ENCODE peak calls at places on chromosomes 16 and 17, in eight cellular contexts. One of them, this sample, is unnamed.

GRCh38 chr17:75459590-75460267 is 3.3 kb downstream of the TMEM94 start:
- DNase-seq in cerebellar cortex: peak
- DNase-seq in caudate nucleus: no peak
- DNase-seq in tibial artery: no peak
- DNase-seq in ACHN: no peak
- DNase-seq in foreskin fibroblast: no peak
- DNase-seq in skeletal muscle cell: no peak
- DNase-seq in GDM1: no peak
- DNase-seq in this sample: no peak

GRCh38 chr16:87176735-87177134 is 140.5 kb downstream of the C16orf95 start:
- DNase-seq in cerebellar cortex: no peak
- DNase-seq in caudate nucleus: no peak
- DNase-seq in tibial artery: no peak
- DNase-seq in ACHN: no peak
- DNase-seq in foreskin fibroblast: no peak
- DNase-seq in skeletal muscle cell: no peak
- DNase-seq in GDM1: no peak
- DNase-seq in this sample: no peak

GRCh38 chr16:88800277-88800592 is 3.4 kb upstream of the CDT1 start:
- DNase-seq in cerebellar cortex: no peak
- DNase-seq in caudate nucleus: no peak
- DNase-seq in tibial artery: no peak
- DNase-seq in ACHN: no peak
- DNase-seq in foreskin fibroblast: no peak
- DNase-seq in skeletal muscle cell: no peak
- DNase-seq in GDM1: no peak
- DNase-seq in this sample: no peak

GRCh38 chr17:32772453-32773025 is 104.4 kb downstream of the MYO1D start:
- DNase-seq in cerebellar cortex: no peak
- DNase-seq in caudate nucleus: no peak
- DNase-seq in tibial artery: no peak
- DNase-seq in ACHN: peak
- DNase-seq in foreskin fibroblast: no peak
- DNase-seq in skeletal muscle cell: no peak
- DNase-seq in GDM1: no peak
- DNase-seq in this sample: no peak

GRCh38 chr17:1577186-1577585 is 14.6 kb upstream of the PITPNA start:
- DNase-seq in cerebellar cortex: no peak
- DNase-seq in caudate nucleus: peak
- DNase-seq in tibial artery: peak
- DNase-seq in ACHN: peak
- DNase-seq in foreskin fibroblast: peak
- DNase-seq in skeletal muscle cell: peak
- DNase-seq in GDM1: peak
- DNase-seq in this sample: peak

GRCh38 chr16:21265104-21265825 is 12.8 kb downstream of the CRYM start:
- DNase-seq in cerebellar cortex: peak
- DNase-seq in caudate nucleus: no peak
- DNase-seq in tibial artery: no peak
- DNase-seq in ACHN: peak
- DNase-seq in foreskin fibroblast: peak
- DNase-seq in skeletal muscle cell: no peak
- DNase-seq in GDM1: no peak
- DNase-seq in this sample: no peak

GRCh38 chr17:40093005-40093579 is 7.3 kb downstream of the NR1D1 start:
- DNase-seq in cerebellar cortex: no peak
- DNase-seq in caudate nucleus: no peak
- DNase-seq in tibial artery: no peak
- DNase-seq in ACHN: no peak
- DNase-seq in foreskin fibroblast: no peak
- DNase-seq in skeletal muscle cell: no peak
- DNase-seq in GDM1: no peak
- DNase-seq in this sample: no peak

GRCh38 chr16:56709686-56710040 is 20.3 kb upstream of the NUP93 start:
- DNase-seq in cerebellar cortex: no peak
- DNase-seq in caudate nucleus: no peak
- DNase-seq in tibial artery: no peak
- DNase-seq in ACHN: no peak
- DNase-seq in foreskin fibroblast: no peak
- DNase-seq in skeletal muscle cell: no peak
- DNase-seq in GDM1: no peak
- DNase-seq in this sample: no peak

GRCh38 chr16:31082368-31083045 is 6.2 kb downstream of the PRSS53 start:
- DNase-seq in cerebellar cortex: no peak
- DNase-seq in caudate nucleus: no peak
- DNase-seq in tibial artery: no peak
- DNase-seq in ACHN: no peak
- DNase-seq in foreskin fibroblast: no peak
- DNase-seq in skeletal muscle cell: no peak
- DNase-seq in GDM1: no peak
- DNase-seq in this sample: no peak

GRCh38 chr16:2475413-2476344 is 752 bp downstream of the TBC1D24 start:
- DNase-seq in cerebellar cortex: no peak
- DNase-seq in caudate nucleus: no peak
- DNase-seq in tibial artery: no peak
- DNase-seq in ACHN: no peak
- DNase-seq in foreskin fibroblast: peak
- DNase-seq in skeletal muscle cell: no peak
- DNase-seq in GDM1: no peak
- DNase-seq in this sample: no peak

GRCh38 chr16:85910073-85910853 is 11.3 kb downstream of the IRF8 start:
- DNase-seq in cerebellar cortex: no peak
- DNase-seq in caudate nucleus: no peak
- DNase-seq in tibial artery: peak
- DNase-seq in ACHN: no peak
- DNase-seq in foreskin fibroblast: no peak
- DNase-seq in skeletal muscle cell: no peak
- DNase-seq in GDM1: no peak
- DNase-seq in this sample: no peak

GRCh38 chr16:11201498-11202259 is 54.3 kb downstream of the SOCS1 start:
- DNase-seq in cerebellar cortex: no peak
- DNase-seq in caudate nucleus: no peak
- DNase-seq in tibial artery: no peak
- DNase-seq in ACHN: peak
- DNase-seq in foreskin fibroblast: peak
- DNase-seq in skeletal muscle cell: no peak
- DNase-seq in GDM1: peak
- DNase-seq in this sample: peak

GRCh38 chr17:2378905-2379304 is 22.0 kb downstream of the MNT start:
- DNase-seq in cerebellar cortex: no peak
- DNase-seq in caudate nucleus: no peak
- DNase-seq in tibial artery: no peak
- DNase-seq in ACHN: no peak
- DNase-seq in foreskin fibroblast: no peak
- DNase-seq in skeletal muscle cell: no peak
- DNase-seq in GDM1: no peak
- DNase-seq in this sample: no peak

GRCh38 chr17:4808378-4808767 is 1.4 kb downstream of the PLD2 start:
- DNase-seq in cerebellar cortex: peak
- DNase-seq in caudate nucleus: peak
- DNase-seq in tibial artery: peak
- DNase-seq in ACHN: no peak
- DNase-seq in foreskin fibroblast: peak
- DNase-seq in skeletal muscle cell: no peak
- DNase-seq in GDM1: no peak
- DNase-seq in this sample: no peak

GRCh38 chr16:8847623-8848022 is 21.2 kb downstream of the CARHSP1 start:
- DNase-seq in cerebellar cortex: no peak
- DNase-seq in caudate nucleus: no peak
- DNase-seq in tibial artery: no peak
- DNase-seq in ACHN: no peak
- DNase-seq in foreskin fibroblast: no peak
- DNase-seq in skeletal muscle cell: no peak
- DNase-seq in GDM1: no peak
- DNase-seq in this sample: no peak

GRCh38 chr16:83136924-83137323 is 510.2 kb downstream of the CDH13 start:
- DNase-seq in cerebellar cortex: no peak
- DNase-seq in caudate nucleus: no peak
- DNase-seq in tibial artery: no peak
- DNase-seq in ACHN: peak
- DNase-seq in foreskin fibroblast: no peak
- DNase-seq in skeletal muscle cell: no peak
- DNase-seq in GDM1: no peak
- DNase-seq in this sample: no peak

GRCh38 chr17:250487-251300 is 69.2 kb upstream of the DOC2B start:
- DNase-seq in cerebellar cortex: no peak
- DNase-seq in caudate nucleus: no peak
- DNase-seq in tibial artery: peak
- DNase-seq in ACHN: no peak
- DNase-seq in foreskin fibroblast: no peak
- DNase-seq in skeletal muscle cell: no peak
- DNase-seq in GDM1: no peak
- DNase-seq in this sample: no peak

GRCh38 chr16:67246081-67246944 is 968 bp downstream of the FHOD1 start:
- DNase-seq in cerebellar cortex: peak
- DNase-seq in caudate nucleus: peak
- DNase-seq in tibial artery: peak
- DNase-seq in ACHN: peak
- DNase-seq in foreskin fibroblast: peak
- DNase-seq in skeletal muscle cell: peak
- DNase-seq in GDM1: peak
- DNase-seq in this sample: peak

GRCh38 chr17:38730526-38731379 is 612 bp downstream of the CISD3 start:
- DNase-seq in cerebellar cortex: no peak
- DNase-seq in caudate nucleus: no peak
- DNase-seq in tibial artery: peak
- DNase-seq in ACHN: peak
- DNase-seq in foreskin fibroblast: peak
- DNase-seq in skeletal muscle cell: no peak
- DNase-seq in GDM1: no peak
- DNase-seq in this sample: no peak

GRCh38 chr16:27315333-27316037 is 1.7 kb downstream of the IL4R start:
- DNase-seq in cerebellar cortex: no peak
- DNase-seq in caudate nucleus: no peak
- DNase-seq in tibial artery: peak
- DNase-seq in ACHN: peak
- DNase-seq in foreskin fibroblast: peak
- DNase-seq in skeletal muscle cell: no peak
- DNase-seq in GDM1: no peak
- DNase-seq in this sample: peak

GRCh38 chr16:58501242-58502131 is 1.5 kb downstream of the NDRG4 start:
- DNase-seq in cerebellar cortex: peak
- DNase-seq in caudate nucleus: peak
- DNase-seq in tibial artery: peak
- DNase-seq in ACHN: no peak
- DNase-seq in foreskin fibroblast: no peak
- DNase-seq in skeletal muscle cell: no peak
- DNase-seq in GDM1: no peak
- DNase-seq in this sample: no peak

GRCh38 chr17:43755389-43755875 is 3.2 kb downstream of the SOST start:
- DNase-seq in cerebellar cortex: no peak
- DNase-seq in caudate nucleus: no peak
- DNase-seq in tibial artery: no peak
- DNase-seq in ACHN: no peak
- DNase-seq in foreskin fibroblast: peak
- DNase-seq in skeletal muscle cell: no peak
- DNase-seq in GDM1: no peak
- DNase-seq in this sample: no peak

GRCh38 chr17:15883617-15884111 is 61.3 kb upstream of the ADORA2B start:
- DNase-seq in cerebellar cortex: peak
- DNase-seq in caudate nucleus: no peak
- DNase-seq in tibial artery: no peak
- DNase-seq in ACHN: no peak
- DNase-seq in foreskin fibroblast: peak
- DNase-seq in skeletal muscle cell: peak
- DNase-seq in GDM1: no peak
- DNase-seq in this sample: peak

GRCh38 chr16:82655315-82655714 is 28.5 kb downstream of the CDH13 start:
- DNase-seq in cerebellar cortex: no peak
- DNase-seq in caudate nucleus: no peak
- DNase-seq in tibial artery: no peak
- DNase-seq in ACHN: peak
- DNase-seq in foreskin fibroblast: peak
- DNase-seq in skeletal muscle cell: peak
- DNase-seq in GDM1: no peak
- DNase-seq in this sample: peak

GRCh38 chr17:77503916-77504651 is 363.3 kb downstream of the SEC14L1 start:
- DNase-seq in cerebellar cortex: no peak
- DNase-seq in caudate nucleus: no peak
- DNase-seq in tibial artery: peak
- DNase-seq in ACHN: no peak
- DNase-seq in foreskin fibroblast: peak
- DNase-seq in skeletal muscle cell: no peak
- DNase-seq in GDM1: no peak
- DNase-seq in this sample: no peak

This sample was measured in brain microvascular endothelial cell.